ENCODE peak calls at places on chromosomes 5 and 9, in nine cellular contexts. I is central memory CD4-positive, alpha-beta T cell; U is ELF-1; L is AG09319; P is activated naive CD4-positive, alpha-beta T cell; K is Right ventricle myocardium superior; A is activated CD4-positive, alpha-beta T cell treated with anti-CD3 and anti-CD28 coated beads for 36 hours; Y is amniotic stem cell; B is NCI-H774. Z is an unnamed sample.

GRCh38 chr9:13279284-13280162 is at the start of gene MPDZ:
- DNase-seq in I (no peak), U (peak), L (no peak), P (no peak), K (peak), A (peak), Y (no peak), B (peak), Z (peak)

GRCh38 chr9:137678202-137678601 is 59.4 kb downstream of the EHMT1 start:
- DNase-seq in I (no peak), U (no peak), L (no peak), P (no peak), K (no peak), A (no peak), Y (no peak), B (no peak), Z (no peak)

GRCh38 chr5:538801-539468 is 14.7 kb upstream of the SLC9A3 start:
- DNase-seq in I (no peak), U (peak), L (no peak), P (no peak), K (peak), A (peak), Y (no peak), B (no peak), Z (no peak)

GRCh38 chr9:121354141-121354540 is 15.9 kb downstream of the STOM start:
- DNase-seq in I (no peak), U (no peak), L (no peak), P (no peak), K (no peak), A (no peak), Y (no peak), B (no peak), Z (no peak)

GRCh38 chr9:122307036-122307435 is 42.4 kb downstream of the MRRF start:
- DNase-seq in I (no peak), U (peak), L (no peak), P (no peak), K (no peak), A (no peak), Y (no peak), B (no peak), Z (no peak)

GRCh38 chr5:111453747-111454146 is 58.6 kb downstream of the STARD4 start:
- DNase-seq in I (no peak), U (no peak), L (no peak), P (no peak), K (no peak), A (no peak), Y (no peak), B (no peak), Z (peak)

GRCh38 chr9:100714372-100715099 is 136.7 kb downstream of the CAVIN4 start:
- DNase-seq in I (peak), U (peak), L (peak), P (no peak), K (peak), A (peak), Y (no peak), B (peak), Z (peak)

GRCh38 chr5:172603425-172603824 is 37.6 kb upstream of the NEURL1B start:
- DNase-seq in I (no peak), U (no peak), L (no peak), P (no peak), K (no peak), A (no peak), Y (no peak), B (no peak), Z (peak)

GRCh38 chr5:166340039-166340438 is 1951.4 kb upstream of the WWC1 start:
- DNase-seq in I (no peak), U (no peak), L (no peak), P (no peak), K (no peak), A (no peak), Y (no peak), B (no peak), Z (no peak)

GRCh38 chr9:134626141-134626423 is 15.5 kb upstream of the COL5A1 start:
- DNase-seq in I (no peak), U (no peak), L (no peak), P (no peak), K (no peak), A (peak), Y (no peak), B (no peak), Z (no peak)

GRCh38 chr5:11126844-11127243 is 365.8 kb upstream of the DAP start:
- DNase-seq in I (no peak), U (no peak), L (no peak), P (no peak), K (no peak), A (no peak), Y (no peak), B (no peak), Z (no peak)

GRCh38 chr9:91496351-91496750 is 72.7 kb upstream of the NFIL3 start:
- DNase-seq in I (no peak), U (no peak), L (no peak), P (no peak), K (no peak), A (no peak), Y (no peak), B (no peak), Z (no peak)

GRCh38 chr5:74801197-74801596 is 34.1 kb downstream of the NSA2 start:
- DNase-seq in I (no peak), U (no peak), L (no peak), P (no peak), K (no peak), A (no peak), Y (no peak), B (no peak), Z (no peak)

GRCh38 chr9:27351438-27351837 is 54.5 kb upstream of the EQTN start:
- DNase-seq in I (no peak), U (no peak), L (no peak), P (no peak), K (peak), A (no peak), Y (no peak), B (no peak), Z (no peak)

GRCh38 chr5:139630855-139631254 is 17.3 kb upstream of the CXXC5 start:
- DNase-seq in I (no peak), U (no peak), L (no peak), P (no peak), K (no peak), A (no peak), Y (no peak), B (no peak), Z (no peak)

GRCh38 chr9:3708751-3709150 is 182.9 kb upstream of the RFX3 start:
- DNase-seq in I (no peak), U (no peak), L (no peak), P (no peak), K (no peak), A (no peak), Y (no peak), B (peak), Z (peak)

GRCh38 chr5:151320481-151320880 is 16.9 kb upstream of the SLC36A3 start:
- DNase-seq in I (no peak), U (no peak), L (no peak), P (no peak), K (no peak), A (no peak), Y (no peak), B (no peak), Z (no peak)

GRCh38 chr5:108515706-108516105 is 133.8 kb upstream of the FBXL17 start:
- DNase-seq in I (no peak), U (no peak), L (no peak), P (no peak), K (no peak), A (no peak), Y (no peak), B (no peak), Z (no peak)

GRCh38 chr9:106783121-106783520 is 79.8 kb upstream of the ZNF462 start:
- DNase-seq in I (no peak), U (no peak), L (no peak), P (no peak), K (no peak), A (no peak), Y (no peak), B (no peak), Z (no peak)

GRCh38 chr9:17536027-17536426 is 42.8 kb upstream of the SH3GL2 start:
- DNase-seq in I (no peak), U (no peak), L (no peak), P (no peak), K (no peak), A (no peak), Y (no peak), B (no peak), Z (no peak)

GRCh38 chr9:1495684-1496083 is 445.5 kb downstream of the DMRT2 start:
- DNase-seq in I (no peak), U (no peak), L (no peak), P (no peak), K (no peak), A (no peak), Y (no peak), B (no peak), Z (no peak)

GRCh38 chr5:168908207-168908606 is 329.0 kb upstream of the PANK3 start:
- DNase-seq in I (no peak), U (peak), L (no peak), P (no peak), K (no peak), A (no peak), Y (no peak), B (no peak), Z (peak)

GRCh38 chr5:42037379-42037932 is 112.4 kb downstream of the FBXO4 start:
- DNase-seq in I (no peak), U (no peak), L (no peak), P (no peak), K (no peak), A (no peak), Y (no peak), B (no peak), Z (no peak)

GRCh38 chr5:140764177-140765020 is 21.5 kb upstream of the PCDHA1 start:
- DNase-seq in I (no peak), U (no peak), L (no peak), P (no peak), K (no peak), A (no peak), Y (no peak), B (no peak), Z (peak)

GRCh38 chr9:127735530-127736176 is 559 bp upstream of the TOR2A start:
- DNase-seq in I (no peak), U (no peak), L (no peak), P (no peak), K (no peak), A (no peak), Y (no peak), B (no peak), Z (no peak)

GRCh38 chr9:89593776-89594427 is 10.9 kb upstream of the GADD45G start:
- DNase-seq in I (peak), U (peak), L (no peak), P (peak), K (peak), A (peak), Y (no peak), B (peak), Z (peak)

GRCh38 chr5:40775085-40775845 is 19.5 kb upstream of the TTC33 start:
- DNase-seq in I (no peak), U (no peak), L (no peak), P (no peak), K (no peak), A (no peak), Y (no peak), B (no peak), Z (no peak)

Z was measured in EH.